ENCODE peak calls at places on chromosomes 1 and 21, in six cellular contexts. E is left lung, N is DND-41, J is psoas muscle, W is AG09309, L is heart left ventricle. D is an unnamed sample.

GRCh38 chr1:44806025-44806703 is 987 bp downstream of the DYNLT4 start:
- DNase-seq in E (peak), N (no peak), J (peak), W (no peak), L (peak), D (no peak)

GRCh38 chr1:150021191-150021688 is 10.7 kb upstream of the OTUD7B start:
- DNase-seq in E (no peak), N (no peak), J (no peak), W (no peak), L (no peak), D (no peak)

GRCh38 chr1:33683913-33684312 is 180.0 kb upstream of the HMGB4 start:
- DNase-seq in E (no peak), N (no peak), J (no peak), W (peak), L (peak), D (no peak)

GRCh38 chr1:210635108-210635507 is 306.4 kb downstream of the HHAT start:
- DNase-seq in E (no peak), N (no peak), J (no peak), W (no peak), L (no peak), D (no peak)

GRCh38 chr21:45334591-45335081 is 46.9 kb upstream of the POFUT2 start:
- DNase-seq in E (peak), N (no peak), J (no peak), W (no peak), L (peak), D (no peak)

GRCh38 chr1:109327285-109327684 is 20.5 kb upstream of the MYBPHL start:
- DNase-seq in E (no peak), N (no peak), J (no peak), W (no peak), L (no peak), D (no peak)

GRCh38 chr1:201719812-201720521 is 109.0 kb upstream of the IPO9 start:
- DNase-seq in E (no peak), N (no peak), J (peak), W (peak), L (peak), D (no peak)

GRCh38 chr1:117686907-117687306 is 81.1 kb downstream of the TENT5C start:
- DNase-seq in E (no peak), N (no peak), J (no peak), W (no peak), L (no peak), D (no peak)

GRCh38 chr1:20134995-20135394 is 4.1 kb upstream of the PLA2G2F start:
- DNase-seq in E (no peak), N (no peak), J (no peak), W (no peak), L (no peak), D (no peak)

GRCh38 chr1:231416896-231417295 is 5.2 kb downstream of the EGLN1 start:
- DNase-seq in E (no peak), N (no peak), J (no peak), W (no peak), L (no peak), D (no peak)

GRCh38 chr21:21714396-21714795 is 716.2 kb downstream of the NCAM2 start:
- DNase-seq in E (no peak), N (no peak), J (no peak), W (no peak), L (no peak), D (no peak)

GRCh38 chr1:31753623-31754349 is 10.4 kb downstream of the ADGRB2 start:
- DNase-seq in E (no peak), N (peak), J (peak), W (no peak), L (peak), D (no peak)

GRCh38 chr1:85296980-85297379 is 20.5 kb upstream of the BCL10 start:
- DNase-seq in E (no peak), N (no peak), J (no peak), W (no peak), L (no peak), D (no peak)

GRCh38 chr1:25247829-25248754 is 838 bp upstream of the RSRP1 start:
- DNase-seq in E (no peak), N (no peak), J (no peak), W (no peak), L (no peak), D (no peak)

GRCh38 chr21:23664193-23664694 is 1943.0 kb downstream of the MRPL39 start:
- DNase-seq in E (no peak), N (no peak), J (no peak), W (no peak), L (no peak), D (no peak)

GRCh38 chr1:247578946-247579460 is 9.2 kb upstream of the OR2G2 start:
- DNase-seq in E (no peak), N (no peak), J (no peak), W (no peak), L (no peak), D (no peak)

GRCh38 chr1:40395211-40396175 is 22.0 kb downstream of the SMAP2 start:
- DNase-seq in E (no peak), N (no peak), J (no peak), W (no peak), L (no peak), D (no peak)

GRCh38 chr1:92973203-92973907 is 12.1 kb upstream of the DIPK1A start:
- DNase-seq in E (no peak), N (no peak), J (no peak), W (no peak), L (no peak), D (no peak)

GRCh38 chr1:161085165-161085564 is 4.2 kb downstream of the NECTIN4 start:
- DNase-seq in E (no peak), N (no peak), J (no peak), W (no peak), L (no peak), D (no peak)

GRCh38 chr1:1360511-1361169 is 2.3 kb upstream of the MXRA8 start:
- DNase-seq in E (peak), N (no peak), J (peak), W (peak), L (peak), D (no peak)

GRCh38 chr1:176944606-176945005 is 219.9 kb downstream of the ASTN1 start:
- DNase-seq in E (no peak), N (no peak), J (no peak), W (no peak), L (no peak), D (no peak)

GRCh38 chr1:176950736-176951308 is 213.7 kb downstream of the ASTN1 start:
- DNase-seq in E (no peak), N (no peak), J (no peak), W (no peak), L (no peak), D (no peak)

GRCh38 chr1:176943783-176944182 is 220.7 kb downstream of the ASTN1 start:
- DNase-seq in E (no peak), N (no peak), J (no peak), W (no peak), L (no peak), D (no peak)

GRCh38 chr1:176954242-176954641 is 210.3 kb downstream of the ASTN1 start:
- DNase-seq in E (no peak), N (no peak), J (no peak), W (no peak), L (no peak), D (no peak)

DNA sequence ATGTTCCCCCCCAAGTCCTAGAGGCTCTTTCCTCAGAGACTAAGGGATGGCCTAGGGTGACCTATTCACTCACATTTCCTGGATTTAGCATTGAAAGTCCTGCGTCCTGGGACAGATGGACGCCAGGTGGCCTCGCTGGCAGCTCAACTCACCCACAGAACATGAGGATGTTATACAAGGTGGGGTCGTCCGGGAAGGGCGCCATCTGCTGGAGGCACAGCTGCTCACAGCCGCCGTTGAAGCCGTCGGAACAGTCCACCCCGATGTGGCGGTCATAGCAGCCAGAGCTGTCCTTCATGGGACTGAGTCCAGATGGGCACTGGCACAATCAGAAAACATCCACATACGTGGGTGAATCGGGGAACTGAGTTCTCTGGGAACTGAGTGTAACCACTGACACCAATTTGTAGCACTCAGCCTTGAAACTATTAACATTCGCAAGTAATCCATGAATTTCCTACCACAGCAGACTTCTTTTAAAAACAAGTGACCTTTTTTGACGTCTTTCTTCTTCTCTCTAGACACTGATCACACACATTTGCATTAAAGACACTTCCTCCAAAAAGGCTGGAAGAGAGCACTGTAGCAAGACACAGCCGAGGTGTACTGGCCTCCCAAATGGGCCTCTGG is 215.4 kb downstream of the ASTN1 start:
- DNase-seq in E (peak), N (peak), J (peak), W (no peak), L (peak), D (no peak)
- TF ChIP-seq CTCF in E (peak), N (peak), J (peak), W (peak), L (peak), D (no peak)

GRCh38 chr1:34774967-34775366 is 6.0 kb upstream of the GJB3 start:
- DNase-seq in E (no peak), N (no peak), J (no peak), W (no peak), L (no peak), D (no peak)
- TF ChIP-seq CTCF in E (no peak), N (no peak), J (no peak), W (no peak), L (no peak), D (no peak)

GRCh38 chr1:64581786-64582185 is 111.9 kb downstream of the CACHD1 start:
- DNase-seq in E (no peak), N (no peak), J (no peak), W (no peak), L (no peak), D (no peak)

GRCh38 chr1:64584479-64584878 is 114.5 kb downstream of the CACHD1 start:
- DNase-seq in E (no peak), N (no peak), J (no peak), W (no peak), L (no peak), D (no peak)
- TF ChIP-seq CTCF in E (no peak), N (peak), J (no peak), W (peak), L (no peak), D (no peak)

DNA sequence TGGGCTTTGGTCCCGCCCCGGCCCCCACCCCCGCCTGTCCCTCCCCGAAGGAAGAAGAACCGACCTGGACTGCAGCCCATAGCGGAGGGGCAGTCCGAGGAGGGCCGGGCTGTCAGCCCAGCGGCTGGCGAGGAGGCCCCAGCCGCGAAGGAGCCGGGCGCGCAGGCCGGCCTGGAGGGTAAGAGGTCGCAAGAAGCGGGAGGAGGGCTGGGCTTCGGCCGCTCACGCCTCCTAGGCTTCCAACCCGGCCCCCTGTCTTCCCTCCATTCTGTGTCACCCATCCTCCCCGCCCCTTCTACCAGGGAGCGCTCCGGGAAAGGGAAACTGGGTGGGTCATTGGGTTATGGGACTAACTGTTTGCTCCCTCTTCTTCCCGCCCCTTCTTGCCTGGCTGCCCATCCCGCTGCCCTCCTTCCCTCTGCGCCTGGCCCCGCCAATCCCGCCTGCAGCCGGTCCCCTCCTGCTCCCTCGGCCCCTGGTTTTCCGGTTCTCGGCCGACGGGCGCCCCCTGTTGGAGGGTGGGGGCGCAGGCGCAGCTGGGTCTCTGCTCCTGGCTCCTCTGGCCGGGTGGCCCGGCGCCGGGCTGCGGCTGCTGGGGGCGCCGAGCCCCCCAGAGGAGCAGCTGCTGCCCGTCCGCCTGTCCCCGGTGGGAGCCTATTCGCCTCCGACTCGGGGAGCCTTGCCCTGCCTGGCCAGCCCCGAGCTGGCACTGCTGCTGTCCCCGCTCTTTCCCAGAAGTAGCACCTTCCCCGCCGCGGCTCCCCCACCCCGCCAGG is 2.4 kb downstream of the RUSC1 start:
- DNase-seq in E (peak), N (peak), J (peak), W (peak), L (peak), D (peak)
- TF ChIP-seq CTCF in E (peak), N (peak), J (peak), W (peak), L (peak), D (peak)

DNA sequence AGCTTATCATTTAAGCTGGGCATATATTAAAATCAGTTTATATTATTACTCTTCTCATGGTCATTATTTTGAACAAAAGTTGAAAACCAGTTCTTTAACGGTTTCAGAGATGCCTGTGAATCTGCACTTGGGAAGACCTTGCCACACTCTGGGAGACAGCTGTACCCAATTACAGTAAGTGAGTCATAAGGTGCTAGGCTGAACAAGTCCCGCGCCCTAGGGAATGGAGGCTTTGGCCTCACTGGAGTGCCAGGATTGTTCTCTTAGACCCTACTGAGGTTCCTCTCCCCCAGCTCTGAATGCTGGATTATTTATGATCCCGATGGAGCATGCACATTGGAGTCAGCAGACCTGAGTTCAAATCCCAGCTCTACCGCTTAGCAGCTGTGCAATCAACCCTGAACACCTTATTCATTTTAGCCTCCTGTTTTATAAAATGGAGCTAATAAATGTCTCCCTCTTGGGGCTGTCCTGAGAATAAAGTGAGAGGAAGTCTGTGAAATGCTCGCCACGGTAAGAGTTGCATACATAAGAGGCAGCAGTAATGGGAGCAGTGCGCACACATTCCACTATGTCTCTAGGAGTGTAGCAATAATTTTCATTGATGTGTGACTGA is 266.2 kb downstream of the FOXD2 start:
- DNase-seq in E (no peak), N (no peak), J (no peak), W (peak), L (no peak), D (no peak)
- TF ChIP-seq CTCF in E (no peak), N (peak), J (peak), W (peak), L (no peak), D (no peak)

GRCh38 chr1:64663654-64664053 is 81.2 kb upstream of the RAVER2 start:
- DNase-seq in E (no peak), N (peak), J (no peak), W (no peak), L (no peak), D (no peak)
- TF ChIP-seq CTCF in E (peak), N (peak), J (no peak), W (peak), L (no peak), D (no peak)

GRCh38 chr1:59218521-59219236 is 78.2 kb upstream of the FGGY start:
- DNase-seq in E (no peak), N (no peak), J (no peak), W (no peak), L (no peak), D (no peak)
- TF ChIP-seq CTCF in E (no peak), N (no peak), J (no peak), W (no peak), L (no peak), D (no peak)